ENCODE peak calls at places on chromosomes 13 and 19, in four cellular contexts. O is transverse colon, W is HCT116, T is ascending aorta. Q is an unnamed sample. For H3K36me3, the result is how much of the 10 kb centered on the place peaks cover.

GRCh38 chr19:32053366-32053765 is 292.0 kb upstream of the ZNF507 start:
- DNase-seq in W (no peak), T (no peak), O (no peak), Q (no peak)

GRCh38 chr19:39411832-39412099 is 703 bp upstream of the PLEKHG2 start:
- DNase-seq in T (peak), W (peak), O (peak), Q (peak)

GRCh38 chr13:104143760-104144406 is 1077.7 kb upstream of the SLC10A2 start:
- DNase-seq in O (no peak), T (no peak), W (no peak), Q (no peak)

GRCh38 chr19:389246-389934 is 19.6 kb downstream of the C2CD4C start:
- DNase-seq in W (no peak), O (no peak), T (no peak), Q (no peak)

GRCh38 chr19:15112385-15112784 is 5.2 kb downstream of the SYDE1 start:
- DNase-seq in W (peak), T (no peak), O (no peak), Q (no peak)

GRCh38 chr13:48263196-48263595 is 30.2 kb downstream of the ITM2B start:
- DNase-seq in W (no peak), T (no peak), O (no peak), Q (no peak)

GRCh38 chr13:33953203-33953602 is 135.3 kb downstream of the RFC3 start:
- DNase-seq in W (no peak), O (no peak), T (no peak), Q (no peak)

GRCh38 chr19:39563408-39563807 is 23.4 kb upstream of the EID2 start:
- DNase-seq in W (peak), T (no peak), O (no peak), Q (no peak)

GRCh38 chr13:71285700-71286099 is 581.3 kb downstream of the DACH1 start:
- DNase-seq in W (no peak), O (no peak), T (no peak), Q (no peak)

GRCh38 chr13:111385182-111385857 is 64.9 kb downstream of the TEX29 start:
- DNase-seq in W (no peak), T (no peak), O (no peak), Q (no peak)

GRCh38 chr19:15285896-15286591 is 46.3 kb downstream of the BRD4 start:
- DNase-seq in T (no peak), O (no peak), W (no peak), Q (no peak)

GRCh38 chr13:97382276-97382675 is 51.7 kb upstream of the RAP2A start:
- DNase-seq in O (no peak), W (no peak), T (no peak), Q (no peak)

GRCh38 chr13:48192536-48192935 is 40.5 kb upstream of the ITM2B start:
- DNase-seq in O (no peak), T (no peak), W (no peak), Q (no peak)

GRCh38 chr19:53809518-53810186 is 14.5 kb downstream of the NLRP12 start:
- DNase-seq in W (no peak), O (no peak), T (no peak), Q (no peak)

GRCh38 chr19:57748029-57748428 is 1.4 kb downstream of the ZNF776 start:
- DNase-seq in O (no peak), T (no peak), W (no peak), Q (no peak)

GRCh38 chr13:80036845-80037504 is 304.0 kb downstream of the SPRY2 start:
- DNase-seq in O (no peak), T (no peak), W (no peak), Q (peak)

GRCh38 chr19:54399189-54399588 is 16.1 kb upstream of the TTYH1 start:
- DNase-seq in W (no peak), T (no peak), O (no peak), Q (no peak)

GRCh38 chr13:39536274-39536673 is 66.7 kb downstream of the LHFPL6 start:
- DNase-seq in T (no peak), O (no peak), W (no peak), Q (no peak)

GRCh38 chr19:41753159-41753558 is 2.2 kb upstream of the CEACAM6 start:
- DNase-seq in W (peak), T (no peak), O (peak), Q (peak)

GRCh38 chr19:36245210-36246005 is 30.5 kb downstream of the ZNF146 start:
- DNase-seq in T (no peak), O (no peak), W (no peak), Q (no peak)

GRCh38 chr13:36475468-36475867 is 43.2 kb downstream of the CCNA1 start:
- DNase-seq in T (no peak), O (no peak), W (no peak), Q (no peak)

GRCh38 chr19:12202250-12202649 is 39.4 kb downstream of the ZNF136 start:
- DNase-seq in T (no peak), W (no peak), O (peak), Q (peak)

GRCh38 chr19:56942749-56943148 is 102.2 kb upstream of the PEG3 start:
- DNase-seq in O (peak), T (no peak), W (no peak), Q (no peak)

GRCh38 chr13:90591260-90591926 is 756.1 kb upstream of the MIR17HG start:
- DNase-seq in O (no peak), T (no peak), W (no peak), Q (no peak)

GRCh38 chr13:49292742-49293498 is 45.2 kb downstream of the CDADC1 start:
- DNase-seq in W (no peak), O (no peak), T (peak), Q (peak)

GRCh38 chr19:42053037-42053935 is 16.7 kb downstream of the GRIK5 start:
- DNase-seq in T (no peak), W (no peak), O (no peak), Q (no peak)

GRCh38 chr13:75226755-75227435 is 255.1 kb downstream of the TBC1D4 start:
- DNase-seq in W (no peak), T (no peak), O (no peak), Q (no peak)

GRCh38 chr19:42352216-42352892 is 26.9 kb downstream of the MEGF8 start:
- DNase-seq in W (no peak), T (no peak), O (no peak), Q (no peak)

GRCh38 chr19:2720777-2721569 is at the start of gene DIRAS1:
- DNase-seq in T (no peak), W (no peak), O (no peak), Q (no peak)

GRCh38 chr19:51480590-51480989 is 2.3 kb downstream of the CEACAM18 start:
- DNase-seq in O (no peak), T (no peak), W (no peak), Q (no peak)

GRCh38 chr13:107244241-107244640 is 676.3 kb upstream of the ARGLU1 start:
- DNase-seq in T (no peak), O (no peak), W (no peak), Q (no peak)

GRCh38 chr19:447816-448546 is 12.9 kb downstream of the SHC2 start:
- DNase-seq in W (no peak), T (no peak), O (peak), Q (no peak)

GRCh38 chr19:11279505-11280236 is 16.3 kb upstream of the TSPAN16 start:
- DNase-seq in T (no peak), O (no peak), W (no peak), Q (no peak)

GRCh38 chr19:58407658-58408151 is 744 bp upstream of the ZNF584 start:
- DNase-seq in W (no peak), O (no peak), T (no peak), Q (no peak)

GRCh38 chr13:52665325-52665724 is 12.7 kb downstream of the SUGT1 start:
- DNase-seq in O (no peak), W (peak), T (no peak), Q (no peak)

GRCh38 chr13:84655677-84656076 is 773.4 kb upstream of the SLITRK1 start:
- DNase-seq in O (no peak), W (no peak), T (no peak), Q (no peak)

DNA sequence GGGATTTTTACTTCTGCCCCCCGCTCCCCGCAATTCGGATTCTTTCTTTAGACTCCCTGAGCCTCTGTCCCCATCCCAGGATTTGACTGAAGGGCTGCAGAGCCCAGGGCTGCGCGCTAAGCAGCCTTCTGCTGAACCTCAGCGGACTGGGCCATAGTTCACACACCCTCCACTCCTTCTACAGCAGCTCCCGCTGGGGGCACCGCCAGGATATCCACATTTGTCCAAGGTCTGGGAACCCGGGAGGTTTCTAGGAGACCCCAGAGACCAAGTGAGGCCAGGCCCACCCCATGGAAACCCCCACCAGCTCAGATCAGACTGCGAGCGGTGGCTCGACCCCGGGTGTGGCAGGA is 463.3 kb downstream of the ITGBL1 start:
- DNase-seq in W (no peak), O (no peak), T (no peak), Q (no peak)
- H3K4me3 ChIP-seq in W (no peak), O (no peak), T (peak), Q (no peak)

GRCh38 chr19:45852145-45852750 is 10.7 kb downstream of the SYMPK start:
- DNase-seq in O (no peak), T (no peak), W (no peak), Q (no peak)
- H3K36me3 ChIP-seq in O (under half), T (half or more), W (half or more), Q (under half)

GRCh38 chr19:18659281-18660050 is 22.6 kb downstream of the KLHL26 start:
- DNase-seq in T (no peak), O (no peak), W (no peak), Q (no peak)

GRCh38 chr19:18662972-18663732 is 20.3 kb upstream of the CRTC1 start:
- DNase-seq in T (no peak), O (no peak), W (no peak), Q (no peak)

GRCh38 chr19:18660051-18660910 is 23.2 kb upstream of the CRTC1 start:
- DNase-seq in W (no peak), T (peak), O (peak), Q (no peak)

GRCh38 chr19:18661346-18661745 is 22.1 kb upstream of the CRTC1 start:
- DNase-seq in W (no peak), O (no peak), T (no peak), Q (no peak)

DNA sequence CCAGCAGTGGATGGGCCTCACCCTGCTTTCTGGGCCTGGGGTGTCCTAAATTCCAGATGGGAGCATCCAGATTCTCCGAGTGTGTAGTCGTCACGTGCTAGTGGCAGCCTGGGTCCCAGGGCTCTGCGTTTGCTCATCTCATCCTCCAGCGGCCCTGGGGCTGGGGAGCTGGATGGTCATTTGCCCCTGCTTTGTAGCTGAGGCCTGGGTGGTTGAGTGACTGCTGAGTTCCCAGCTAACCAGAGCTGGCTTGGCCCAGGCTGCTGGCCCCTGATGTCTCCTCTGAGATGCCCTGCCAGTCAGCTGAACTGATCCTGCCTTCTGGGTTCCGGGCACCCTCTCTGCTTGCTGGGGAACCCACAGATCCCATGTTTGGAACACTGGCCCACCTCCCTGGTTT is 22.5 kb upstream of the CRTC1 start:
- DNase-seq in T (no peak), O (no peak), W (no peak), Q (no peak)
- H3K4me3 ChIP-seq in T (no peak), O (no peak), W (no peak), Q (no peak)

GRCh38 chr13:51181752-51182383 is 40.3 kb upstream of the FAM124A start:
- DNase-seq in O (no peak), W (no peak), T (no peak), Q (no peak)
- H3K36me3 ChIP-seq in O (under half), W (under half), T (under half), Q (under half)

DNA sequence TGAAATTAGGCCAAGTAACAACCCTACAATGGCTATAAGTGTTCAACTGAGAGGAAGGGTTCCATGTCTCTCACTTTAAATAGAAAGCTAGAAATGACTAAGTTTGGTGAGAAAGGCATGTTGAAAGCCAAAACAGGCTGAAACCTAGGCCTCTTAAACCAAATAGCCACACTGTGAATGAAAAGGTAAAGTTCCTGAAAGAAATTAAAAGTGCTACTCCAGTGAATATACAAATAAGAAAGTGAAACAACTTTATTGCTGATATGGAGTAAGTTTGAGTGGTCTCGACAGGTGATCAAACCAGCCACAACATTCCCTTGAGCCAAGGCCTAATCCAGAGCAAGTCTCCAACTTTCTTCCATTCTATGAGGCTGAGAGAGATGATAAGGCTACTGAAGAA is 209.6 kb downstream of the KLF12 start:
- DNase-seq in T (no peak), W (no peak), O (no peak), Q (no peak)
- H3K4me3 ChIP-seq in T (no peak), W (no peak), O (no peak), Q (no peak)

DNA sequence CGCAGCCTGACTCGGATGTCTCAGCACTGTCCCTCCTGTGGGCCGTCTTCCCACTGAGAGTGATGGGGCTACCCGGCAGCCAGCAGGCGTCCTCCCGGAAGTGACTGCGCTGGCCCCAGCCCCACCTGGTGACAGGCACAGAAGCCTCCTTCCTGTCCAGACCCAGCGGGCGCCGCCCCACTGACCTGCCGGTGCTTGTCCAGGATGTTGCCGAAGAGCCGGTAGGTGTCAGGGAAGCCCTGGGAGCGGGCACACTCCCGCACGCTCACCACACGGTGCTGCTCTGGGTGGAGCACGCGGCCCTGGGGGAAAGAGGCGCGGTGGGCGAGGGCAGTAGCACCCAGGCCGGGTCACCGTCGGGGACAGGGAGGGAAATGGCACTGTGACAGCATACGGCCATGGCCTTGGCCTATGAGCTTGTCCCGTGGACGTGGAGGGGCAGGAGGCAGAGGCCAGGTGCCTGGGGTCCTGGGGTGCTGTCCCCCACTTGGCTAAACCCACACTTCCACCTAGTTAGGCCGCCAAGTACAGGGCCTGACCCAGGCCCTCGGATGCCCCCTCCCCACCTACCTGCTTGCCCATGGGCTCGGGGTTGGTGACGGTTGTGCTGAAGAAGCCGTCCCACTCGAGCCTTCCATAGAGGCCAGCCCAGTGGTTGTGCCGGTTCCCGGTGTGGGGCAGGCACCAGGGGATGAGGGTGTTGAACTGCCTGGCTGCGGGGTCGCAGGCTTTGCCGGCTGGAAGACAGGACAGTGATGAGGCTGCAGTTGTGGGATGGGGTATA is 16.0 kb upstream of the EIF3G start:
- DNase-seq in T (no peak), W (no peak), O (no peak), Q (no peak)
- H3K36me3 ChIP-seq in T (half or more), W (half or more), O (under half), Q (under half)

GRCh38 chr13:69418319-69418718 is 689.3 kb upstream of the ATXN8OS start:
- DNase-seq in W (no peak), O (no peak), T (no peak), Q (no peak)
- H3K4me3 ChIP-seq in W (no peak), O (no peak), T (no peak), Q (no peak)

Q was measured in mucosa of descending colon.